ENCODE peak calls at places on chromosomes 1 and 21, in four cellular contexts. C, B, E and L are unnamed samples.
A peak's percentile ranks its signal among the peaks of the same experiment; 100 is the strongest.

GRCh38 chr1:39272027-39272790 is 67.7 kb downstream of the MACF1 start:
- DNase-seq in E (no peak), B (no peak), C (peak; percentile 8), L (no peak)

GRCh38 chr1:215181518-215181917 is 99.0 kb downstream of the KCNK2 start:
- DNase-seq in C (no peak), E (no peak), B (no peak), L (no peak)

GRCh38 chr1:4108341-4108740 is 208.3 kb upstream of the C1orf174 start:
- DNase-seq in B (no peak), C (no peak), E (no peak), L (no peak)

GRCh38 chr1:172630060-172630818 is 28.7 kb upstream of the FASLG start:
- DNase-seq in E (no peak), B (no peak), C (no peak), L (no peak)

GRCh38 chr1:94428441-94428840 is 10.3 kb downstream of the ABCD3 start:
- DNase-seq in C (no peak), E (no peak), B (no peak), L (no peak)

GRCh38 chr1:18464665-18465050 is 16.1 kb upstream of the KLHDC7A start:
- DNase-seq in E (no peak), B (no peak), C (no peak), L (no peak)

GRCh38 chr1:168920456-168921094 is 185.9 kb upstream of the ATP1B1 start:
- DNase-seq in E (no peak), B (no peak), C (no peak), L (no peak)

GRCh38 chr1:17165823-17166222 is 39.1 kb upstream of the PADI1 start:
- DNase-seq in C (no peak), B (no peak), E (no peak), L (no peak)

GRCh38 chr1:5551274-5551966 is 440.8 kb downstream of the NPHP4 start:
- DNase-seq in C (no peak), E (no peak), B (no peak), L (no peak)

GRCh38 chr1:96538883-96539282 is 182.7 kb upstream of the PTBP2 start:
- DNase-seq in B (no peak), E (no peak), C (peak; percentile 16), L (no peak)

GRCh38 chr1:63274979-63275378 is 47.4 kb upstream of the FOXD3 start:
- DNase-seq in C (no peak), B (no peak), E (no peak), L (no peak)

GRCh38 chr1:100347009-100347966 is 5.0 kb upstream of the CDC14A start:
- DNase-seq in C (no peak), B (no peak), E (no peak), L (no peak)

GRCh38 chr1:196462101-196462500 is 146.1 kb downstream of the KCNT2 start:
- DNase-seq in C (no peak), E (no peak), B (no peak), L (no peak)

GRCh38 chr1:31579374-31579773 is 3.1 kb downstream of the TINAGL1 start:
- DNase-seq in E (no peak), B (no peak), C (peak; percentile 27), L (no peak)

GRCh38 chr1:53016705-53017104 is 45.3 kb upstream of the PODN start:
- DNase-seq in E (no peak), C (no peak), B (no peak), L (no peak)

GRCh38 chr1:89962024-89962741 is 32.7 kb upstream of the ZNF326 start:
- DNase-seq in B (no peak), E (no peak), C (no peak), L (no peak)

GRCh38 chr1:96721382-96722160 is at the start of gene PTBP2:
- DNase-seq in E (peak; percentile 87), C (peak; percentile 89), B (peak; percentile 75), L (peak; percentile 81)

GRCh38 chr1:231161711-231162299 is at the start of gene TRIM67:
- DNase-seq in E (peak; percentile 46), C (peak; percentile 84), B (peak; percentile 51), L (no peak)

GRCh38 chr1:67722292-67722944 is 37.4 kb downstream of the GADD45A start:
- DNase-seq in C (no peak), B (no peak), E (no peak), L (no peak)

GRCh38 chr1:3050603-3051002 is 18.4 kb upstream of the PRDM16 start:
- DNase-seq in C (no peak), E (no peak), B (no peak), L (no peak)

GRCh38 chr1:59878370-59878769 is 48.2 kb downstream of the CYP2J2 start:
- DNase-seq in C (no peak), B (no peak), E (no peak), L (no peak)

GRCh38 chr1:178461104-178461503 is 35.7 kb downstream of the CLEC20A start:
- DNase-seq in B (no peak), C (no peak), E (no peak), L (no peak)

GRCh38 chr1:9161963-9162362 is 33.1 kb upstream of the GPR157 start:
- DNase-seq in E (no peak), C (no peak), B (no peak), L (no peak)

DNA sequence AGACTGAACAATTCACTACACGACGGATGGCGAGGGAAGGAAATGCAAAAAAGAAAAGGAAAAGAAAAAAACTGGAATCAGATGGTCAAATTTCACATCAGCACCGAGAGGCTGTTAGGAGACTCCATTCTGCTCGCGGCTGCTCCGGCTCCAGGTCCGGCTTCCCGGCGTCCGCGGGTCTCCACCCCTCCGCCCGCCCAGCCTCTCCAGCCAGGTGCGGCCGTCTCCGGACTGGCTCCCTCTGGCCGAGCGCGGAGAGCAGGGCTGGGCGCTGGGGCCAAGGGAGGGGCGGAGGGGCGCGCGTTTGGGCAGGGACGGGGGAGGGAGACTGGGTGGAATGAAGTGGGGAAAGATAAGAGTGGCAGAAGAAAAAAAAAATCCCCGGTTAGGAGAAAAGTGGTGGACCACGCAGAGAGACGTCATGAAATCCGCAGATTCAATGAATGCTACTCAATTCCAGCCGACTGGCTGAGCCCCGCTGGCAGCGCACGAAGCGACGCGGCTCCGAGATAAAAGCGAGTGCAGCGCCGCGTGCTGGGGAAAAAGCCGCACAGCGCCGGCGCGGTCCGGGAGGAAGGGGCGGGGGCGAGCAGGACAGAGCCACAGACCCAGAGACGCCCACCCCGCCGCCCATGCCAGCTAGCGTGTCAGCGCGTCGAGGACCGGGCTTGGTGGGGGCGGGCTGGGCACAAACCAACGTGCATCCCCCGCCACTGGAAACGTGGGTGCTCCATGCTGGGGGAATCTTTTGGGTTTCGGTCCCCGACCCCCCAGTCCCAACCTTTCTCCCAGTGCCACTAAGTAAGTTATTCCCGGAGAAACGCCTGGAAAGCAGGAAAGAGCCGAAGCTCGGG is at the start of gene KCNJ6:
- DNase-seq in C (peak; percentile 70), E (peak; percentile 89), B (peak; percentile 85), L (no peak)
- TF ChIP-seq CTCF in C (peak; percentile 59), E (peak; percentile 55), B (peak; percentile 72), L (no peak)

GRCh38 chr1:11858613-11858967 is at the start of gene NPPB:
- DNase-seq in E (no peak), C (no peak), B (no peak), L (no peak)

GRCh38 chr1:11860586-11860985 is 1.8 kb upstream of the NPPB start:
- DNase-seq in B (no peak), E (no peak), C (no peak), L (no peak)

GRCh38 chr1:11860083-11860482 is 1.3 kb upstream of the NPPB start:
- DNase-seq in B (no peak), C (no peak), E (no peak), L (no peak)

GRCh38 chr1:11858158-11858557 is 587 bp downstream of the NPPB start:
- DNase-seq in E (no peak), B (no peak), C (no peak), L (no peak)

GRCh38 chr1:11858968-11859871 is 475 bp upstream of the NPPB start:
- DNase-seq in C (peak; percentile 28), E (peak; percentile 88), B (peak; percentile 80), L (peak; percentile 71)
- TF ChIP-seq CTCF in C (no peak), E (no peak), B (peak; percentile 44), L (peak; percentile 30)

GRCh38 chr1:11479375-11479979 is 522 bp downstream of the DISP3 start:
- DNase-seq in B (peak; percentile 24), E (no peak), C (no peak), L (no peak)

GRCh38 chr1:11482186-11482585 is 3.2 kb downstream of the DISP3 start:
- DNase-seq in C (no peak), E (no peak), B (no peak), L (no peak)

GRCh38 chr1:11478571-11479374 is at the start of gene DISP3:
- DNase-seq in E (peak; percentile 89), C (peak; percentile 90), B (peak; percentile 89), L (peak; percentile 60)

GRCh38 chr1:11482904-11483479 is 4.0 kb downstream of the DISP3 start:
- DNase-seq in E (no peak), C (peak; percentile 37), B (no peak), L (no peak)

GRCh38 chr1:11481019-11481418 is 2.1 kb downstream of the DISP3 start:
- DNase-seq in E (no peak), C (no peak), B (no peak), L (no peak)
- TF ChIP-seq CTCF in E (no peak), C (peak; percentile 27), B (no peak), L (no peak)

DNA sequence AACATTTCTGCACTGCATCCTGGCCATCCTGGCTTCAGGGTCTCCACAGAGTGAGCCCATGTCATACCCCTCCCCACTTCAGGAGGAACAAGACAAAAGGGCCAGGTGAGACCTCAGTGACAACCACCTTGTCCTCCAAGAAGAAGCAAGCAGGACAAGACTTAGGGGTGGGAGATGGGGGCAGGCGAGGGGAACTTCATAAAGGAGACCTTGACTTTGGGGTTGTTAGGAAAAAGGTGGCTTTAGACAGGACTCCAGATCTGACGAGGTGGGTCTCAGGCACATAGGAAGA is 24.0 kb upstream of the SLAMF9 start:
- DNase-seq in B (no peak), C (no peak), E (no peak), L (no peak)
- TF ChIP-seq CTCF in B (no peak), C (no peak), E (no peak), L (no peak)

DNA sequence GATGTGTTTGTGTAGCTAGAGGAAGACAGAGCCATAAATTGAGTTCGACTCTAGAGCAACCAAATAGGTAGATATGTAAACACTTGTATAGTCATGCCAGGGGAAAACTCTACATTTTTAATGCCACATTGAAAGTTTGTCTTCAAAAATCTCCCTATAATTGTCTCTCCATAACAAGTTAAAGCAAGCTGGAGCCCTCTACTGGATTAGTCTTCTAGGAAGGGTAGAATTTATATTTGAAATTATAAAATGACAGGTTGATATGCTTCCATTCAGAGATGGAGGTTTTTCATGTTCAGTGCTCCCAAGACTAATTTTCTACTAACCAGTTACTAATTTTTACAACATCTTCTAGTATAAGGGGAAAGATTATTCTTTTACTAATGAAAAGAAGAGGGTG is 13.1 kb upstream of the COL24A1 start:
- DNase-seq in C (no peak), E (no peak), B (no peak), L (no peak)
- TF ChIP-seq CTCF in C (no peak), E (no peak), B (no peak), L (no peak)

GRCh38 chr1:78676347-78676982 is 26.8 kb downstream of the IFI44 start:
- DNase-seq in E (peak; percentile 39), B (peak; percentile 50), C (peak; percentile 24), L (no peak)

GRCh38 chr1:78677788-78678187 is 28.2 kb downstream of the IFI44 start:
- DNase-seq in B (no peak), C (no peak), E (no peak), L (no peak)

GRCh38 chr1:78672428-78672827 is 22.8 kb downstream of the IFI44 start:
- DNase-seq in B (no peak), E (no peak), C (no peak), L (no peak)

GRCh38 chr1:78676996-78677395 is 27.4 kb downstream of the IFI44 start:
- DNase-seq in E (no peak), B (no peak), C (no peak), L (no peak)

GRCh38 chr1:78673120-78673519 is 23.5 kb downstream of the IFI44 start:
- DNase-seq in B (no peak), E (peak; percentile 41), C (peak; percentile 7), L (no peak)
- TF ChIP-seq CTCF in B (peak; percentile 25), E (no peak), C (no peak), L (no peak)